ENCODE peak calls at places on chromosomes 11 and 22, in seven cellular contexts. W, J, C, E, Z, O and M are unnamed samples.

GRCh38 chr11:96052921-96053631 is 129.2 kb upstream of the MTMR2 start:
- DNase-seq in W (no peak), J (no peak), C (no peak), Z (peak; percentile 62), E (no peak), O (no peak), M (no peak)

GRCh38 chr11:111694851-111695250 is 71.3 kb downstream of the PPP2R1B start:
- DNase-seq in J (no peak), Z (peak; percentile 99), O (peak; percentile 26), W (no peak), C (no peak), E (no peak), M (no peak)

GRCh38 chr11:65125197-65126056 is 3.3 kb downstream of the MRPL49 start:
- DNase-seq in E (no peak), Z (no peak), J (no peak), C (no peak), W (no peak), O (no peak), M (no peak)

GRCh38 chr22:24411256-24412004 is 16.0 kb upstream of the ADORA2A start:
- DNase-seq in O (no peak), C (no peak), E (no peak), J (peak; percentile 12), Z (no peak), W (no peak), M (no peak)

GRCh38 chr11:71563401-71563800 is 2.0 kb upstream of the KRTAP5-10 start:
- DNase-seq in E (peak; percentile 11), Z (peak; percentile 62), W (no peak), C (no peak), J (no peak), O (peak; percentile 48), M (no peak)

GRCh38 chr11:3133456-3134217 is 31.5 kb downstream of the OSBPL5 start:
- DNase-seq in E (no peak), W (no peak), J (peak; percentile 14), Z (no peak), C (peak; percentile 10), O (no peak), M (peak; percentile 4)

GRCh38 chr11:120529214-120529613 is 17.7 kb downstream of the GRIK4 start:
- DNase-seq in Z (no peak), O (no peak), E (no peak), W (no peak), J (peak; percentile 9), C (no peak), M (no peak)

GRCh38 chr22:42994917-42995562 is 19.9 kb downstream of the PACSIN2 start:
- DNase-seq in C (peak; percentile 66), J (no peak), W (no peak), Z (peak; percentile 94), O (peak; percentile 66), E (peak; percentile 81), M (peak; percentile 75)

GRCh38 chr11:69316941-69317340 is 23.0 kb downstream of the MYEOV start:
- DNase-seq in W (no peak), O (no peak), Z (no peak), J (no peak), E (no peak), C (no peak), M (no peak)

GRCh38 chr22:23204541-23205157 is 24.3 kb downstream of the BCR start:
- DNase-seq in Z (no peak), J (peak; percentile 52), O (no peak), W (no peak), C (peak; percentile 59), E (peak; percentile 99), M (no peak)

GRCh38 chr11:65524747-65525658 is at the start of gene SCYL1:
- DNase-seq in J (peak; percentile 88), W (peak; percentile 74), O (peak; percentile 66), Z (peak; percentile 79), C (peak; percentile 86), E (peak; percentile 74), M (peak; percentile 88)

GRCh38 chr22:25113316-25113721 is 86.3 kb upstream of the CRYBB3 start:
- DNase-seq in O (peak; percentile 77), Z (no peak), W (no peak), E (peak; percentile 79), J (no peak), C (no peak), M (peak; percentile 39)

GRCh38 chr22:30605449-30606110 is 1.4 kb upstream of the TCN2 start:
- DNase-seq in Z (peak; percentile 25), W (no peak), O (peak; percentile 66), E (peak; percentile 33), C (peak; percentile 56), J (no peak), M (peak; percentile 78)

GRCh38 chr22:30423296-30423958 is 2.1 kb upstream of the MTFP1 start:
- DNase-seq in J (no peak), E (no peak), O (no peak), C (peak; percentile 53), Z (no peak), W (no peak), M (peak; percentile 56)

GRCh38 chr22:40147388-40148176 is 30.1 kb upstream of the TNRC6B start:
- DNase-seq in Z (no peak), O (no peak), C (no peak), E (no peak), W (no peak), J (no peak), M (peak; percentile 15)

DNA sequence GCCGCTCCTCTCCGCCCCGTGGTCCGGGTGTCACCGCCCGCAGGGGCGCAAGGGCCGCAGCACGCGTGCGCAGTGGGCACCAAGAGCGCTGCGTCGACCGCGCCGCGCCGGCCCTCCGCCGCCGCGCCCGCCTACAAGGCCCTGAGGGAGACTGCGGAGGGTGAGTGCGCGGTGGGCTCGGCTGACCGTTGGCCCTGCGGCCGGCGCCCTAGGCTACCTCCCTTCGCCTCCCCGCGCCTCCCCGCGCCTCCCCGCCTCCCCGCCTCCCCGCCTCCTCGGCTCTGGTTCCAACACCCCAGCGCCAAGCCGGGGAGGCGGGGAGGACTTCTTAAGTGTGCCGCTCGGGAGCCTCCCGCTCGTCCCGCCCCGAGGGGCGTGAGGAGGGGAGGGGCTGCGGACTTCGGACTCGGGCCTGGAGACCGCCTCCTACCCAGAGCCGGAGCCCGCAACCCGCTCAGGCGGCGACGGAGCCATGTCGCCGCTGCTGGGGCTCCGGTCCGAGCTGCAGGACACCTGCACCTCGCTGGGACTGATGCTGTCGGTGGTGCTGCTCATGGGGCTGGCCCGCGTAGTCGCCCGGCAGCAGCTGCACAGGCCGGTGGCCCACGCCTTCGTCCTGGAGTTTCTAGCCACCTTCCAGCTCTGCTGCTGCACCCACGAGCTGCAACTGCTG is at the start of gene AQP11:
- DNase-seq in E (peak; percentile 95), C (peak; percentile 72), J (peak; percentile 88), O (peak; percentile 89), Z (peak; percentile 80), W (peak; percentile 51), M (peak; percentile 94)
- TF ChIP-seq POLR2A in E (peak; percentile 69), C (peak; percentile 28), J (peak; percentile 55), O (peak; percentile 36), Z (no peak), W (peak; percentile 29), M (peak; percentile 79)

DNA sequence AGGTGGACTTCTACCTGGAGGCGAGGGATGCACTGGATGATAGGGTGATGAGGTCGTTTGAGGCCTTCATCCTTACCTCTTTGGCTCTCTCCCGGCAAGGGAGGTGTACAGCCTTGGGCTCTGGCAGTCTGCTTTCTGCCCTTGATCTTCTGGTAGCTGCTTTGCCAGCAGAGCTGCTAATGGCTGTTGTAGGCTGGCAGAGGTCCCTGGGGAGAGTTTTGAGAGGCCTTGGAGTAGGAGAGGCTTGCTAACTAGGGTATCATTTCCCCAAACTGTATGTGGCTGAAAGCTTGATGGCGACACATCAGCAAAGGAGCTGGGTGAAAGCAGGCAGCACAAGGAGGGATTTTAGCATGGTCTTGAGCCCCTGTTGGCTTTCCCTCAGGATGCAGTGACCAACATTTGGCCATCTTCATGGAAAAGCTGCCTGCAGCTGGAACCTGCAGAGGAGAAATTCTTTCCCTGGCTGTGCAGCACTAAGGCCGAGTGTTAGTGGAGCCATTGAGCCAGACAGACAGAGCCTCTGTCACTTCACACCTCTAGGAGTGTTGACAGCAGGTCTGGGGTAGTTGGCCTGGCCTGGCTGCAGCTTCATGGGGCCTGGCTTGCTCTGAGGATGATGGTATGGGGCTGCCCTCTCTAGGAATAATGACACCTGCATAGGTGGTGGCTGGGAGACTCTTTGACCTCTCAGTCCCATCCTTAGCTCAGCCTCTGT is 3.5 kb upstream of the AMPD3 start:
- DNase-seq in E (no peak), O (no peak), J (no peak), W (no peak), Z (no peak), C (no peak), M (no peak)
- H3K4me3 ChIP-seq in E (no peak overlapping the region), O (no peak overlapping the region), J (no peak overlapping the region), W (peak overlapping the region; percentile 59), Z (no peak overlapping the region), C (no peak overlapping the region), M (peak overlapping the region; percentile 69)

DNA sequence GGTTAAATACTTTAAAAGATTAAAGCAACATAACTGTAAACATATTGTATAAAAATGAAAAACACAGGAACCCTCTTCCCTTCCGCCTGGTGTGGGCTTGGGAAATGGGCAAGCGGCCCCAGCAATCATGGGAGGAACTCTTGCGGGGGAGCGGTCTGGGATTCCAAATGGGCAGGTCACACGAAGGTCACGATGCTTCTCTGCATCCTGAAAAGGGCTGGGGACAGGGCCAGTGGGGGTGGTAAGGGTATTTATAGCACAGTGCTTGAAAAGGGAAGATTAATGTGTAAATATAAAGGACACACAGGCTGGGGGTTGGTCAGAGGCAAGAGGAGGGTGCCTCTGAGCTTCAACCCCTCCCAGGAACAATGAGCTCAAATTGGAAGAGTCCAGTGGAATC is 46.9 kb upstream of the OR4B1 start:
- DNase-seq in Z (peak; percentile 34), W (no peak), J (peak; percentile 21), E (no peak), O (no peak), C (no peak), M (no peak)
- H3K36me3 ChIP-seq in Z (peaks cover 3% of the 10 kb centered on the region), W (peaks cover 4% of the 10 kb centered on the region), J (no peaks in the 10 kb centered on the region), E (peaks cover 17% of the 10 kb centered on the region), O (no peaks in the 10 kb centered on the region), C (no peaks in the 10 kb centered on the region), M (no peaks in the 10 kb centered on the region)

GRCh38 chr22:20021196-20022181 is 579 bp downstream of the TANGO2 start:
- DNase-seq in O (peak; percentile 42), Z (peak; percentile 54), C (no peak), W (no peak), J (peak; percentile 32), E (peak; percentile 96), M (peak; percentile 42)

GRCh38 chr22:20023214-20023613 is 2.3 kb downstream of the TANGO2 start:
- DNase-seq in J (peak; percentile 1), E (no peak), C (no peak), W (no peak), Z (no peak), O (no peak), M (no peak)

GRCh38 chr22:20019661-20020532 is 1.0 kb upstream of the TANGO2 start:
- DNase-seq in J (peak; percentile 28), C (no peak), W (no peak), Z (no peak), O (no peak), E (no peak), M (no peak)

GRCh38 chr22:20022231-20023069 is 1.5 kb downstream of the TANGO2 start:
- DNase-seq in O (no peak), J (peak; percentile 7), Z (no peak), W (no peak), E (no peak), C (no peak), M (no peak)

DNA sequence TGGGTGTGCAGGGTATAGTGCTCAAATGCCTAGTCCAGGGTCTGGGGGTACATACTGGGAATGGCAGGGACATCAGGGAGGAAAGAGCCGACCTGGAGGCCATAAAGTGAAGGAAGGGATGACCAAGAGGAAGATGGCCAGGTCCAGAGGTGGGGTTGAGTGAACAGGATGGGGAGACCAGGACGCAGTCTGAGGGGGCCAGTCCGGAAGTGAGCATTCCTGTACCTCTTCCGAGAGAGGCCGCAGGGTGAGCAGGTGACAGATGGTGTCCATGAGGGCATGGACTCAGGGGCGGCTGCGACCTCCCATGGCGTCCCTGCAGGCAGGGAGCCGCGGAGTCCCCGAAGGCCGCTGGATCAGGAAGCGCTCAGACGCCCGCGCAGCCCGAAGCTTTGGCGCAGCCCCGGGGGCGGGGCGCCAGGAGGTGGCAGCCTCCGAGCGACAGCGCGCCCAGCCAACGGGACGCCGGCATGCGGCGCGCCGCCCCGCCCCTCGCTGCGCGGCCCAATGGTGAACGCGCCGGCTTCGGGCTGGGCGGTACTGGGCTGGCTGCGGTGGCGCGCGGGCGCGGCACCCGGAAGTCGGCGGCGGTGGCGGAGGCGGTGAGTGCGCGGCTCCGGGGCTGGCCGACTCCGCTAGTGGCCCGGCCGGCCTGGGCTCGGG is at the start of gene TANGO2:
- DNase-seq in O (peak; percentile 88), E (peak; percentile 93), Z (peak; percentile 86), C (peak; percentile 87), J (peak; percentile 91), W (peak; percentile 86), M (peak; percentile 95)
- TF ChIP-seq POLR2A in O (peak; percentile 84), E (peak; percentile 96), Z (peak; percentile 88), C (peak; percentile 40), J (peak; percentile 57), W (peak; percentile 81), M (peak; percentile 75)